ENCODE peak calls at places on chromosomes 11 and 22, in seven cellular contexts. One of them, this sample, is unnamed.

GRCh38 chr11:61302550-61302949 is 7.4 kb upstream of the VWCE start:
- DNase-seq in HCT116: no peak
- DNase-seq in GM12878: no peak
- DNase-seq in HepG2: no peak
- DNase-seq in SK-N-SH: no peak
- DNase-seq in H1: no peak
- DNase-seq in K562: no peak
- DNase-seq in this sample: no peak

GRCh38 chr11:74316772-74317505 is 5.5 kb upstream of the P4HA3 start:
- DNase-seq in GM12878: no peak
- DNase-seq in HepG2: no peak
- DNase-seq in K562: no peak
- DNase-seq in SK-N-SH: no peak
- DNase-seq in HCT116: no peak
- DNase-seq in H1: no peak
- DNase-seq in this sample: no peak

GRCh38 chr22:24180316-24181087 is 785 bp upstream of the SUSD2 start:
- DNase-seq in GM12878: no peak
- DNase-seq in HCT116: no peak
- DNase-seq in H1: no peak
- DNase-seq in HepG2: no peak
- DNase-seq in SK-N-SH: no peak
- DNase-seq in K562: no peak
- DNase-seq in this sample: no peak

GRCh38 chr11:76658231-76658630 is 12.3 kb downstream of the LRRC32 start:
- DNase-seq in HepG2: no peak
- DNase-seq in SK-N-SH: no peak
- DNase-seq in H1: no peak
- DNase-seq in HCT116: no peak
- DNase-seq in GM12878: no peak
- DNase-seq in K562: no peak
- DNase-seq in this sample: no peak

GRCh38 chr11:76672431-76673163 is 2.0 kb upstream of the LRRC32 start:
- DNase-seq in HepG2: no peak
- DNase-seq in GM12878: peak; percentile 84
- DNase-seq in H1: no peak
- DNase-seq in SK-N-SH: no peak
- DNase-seq in K562: no peak
- DNase-seq in HCT116: no peak
- DNase-seq in this sample: no peak

GRCh38 chr22:17548756-17549035 is 14.6 kb upstream of the SLC25A18 start:
- DNase-seq in SK-N-SH: no peak
- DNase-seq in GM12878: no peak
- DNase-seq in HepG2: no peak
- DNase-seq in H1: no peak
- DNase-seq in K562: no peak
- DNase-seq in HCT116: no peak
- DNase-seq in this sample: no peak

GRCh38 chr11:45151362-45151982 is 5.0 kb downstream of the PRDM11 start:
- DNase-seq in HepG2: no peak
- DNase-seq in HCT116: no peak
- DNase-seq in K562: no peak
- DNase-seq in H1: peak; percentile 39
- DNase-seq in GM12878: no peak
- DNase-seq in SK-N-SH: peak; percentile 58
- DNase-seq in this sample: no peak

GRCh38 chr11:35073691-35074382 is 65.1 kb upstream of the CD44 start:
- DNase-seq in GM12878: no peak
- DNase-seq in H1: no peak
- DNase-seq in SK-N-SH: no peak
- DNase-seq in K562: no peak
- DNase-seq in HepG2: no peak
- DNase-seq in HCT116: no peak
- DNase-seq in this sample: no peak

GRCh38 chr11:114192841-114193389 is 103.3 kb upstream of the NNMT start:
- DNase-seq in K562: no peak
- DNase-seq in SK-N-SH: no peak
- DNase-seq in GM12878: no peak
- DNase-seq in HCT116: no peak
- DNase-seq in H1: no peak
- DNase-seq in HepG2: no peak
- DNase-seq in this sample: no peak

GRCh38 chr22:20563464-20563906 is 56.1 kb downstream of the MED15 start:
- DNase-seq in SK-N-SH: no peak
- DNase-seq in K562: no peak
- DNase-seq in HCT116: no peak
- DNase-seq in GM12878: no peak
- DNase-seq in H1: no peak
- DNase-seq in HepG2: no peak
- DNase-seq in this sample: no peak

GRCh38 chr11:61357233-61357893 is 4.3 kb downstream of the CYB561A3 start:
- DNase-seq in H1: no peak
- DNase-seq in GM12878: peak; percentile 92
- DNase-seq in SK-N-SH: no peak
- DNase-seq in HCT116: no peak
- DNase-seq in K562: no peak
- DNase-seq in HepG2: no peak
- DNase-seq in this sample: no peak

GRCh38 chr11:91921974-91922373 is 302.6 kb upstream of the FAT3 start:
- DNase-seq in HCT116: no peak
- DNase-seq in K562: no peak
- DNase-seq in GM12878: no peak
- DNase-seq in SK-N-SH: no peak
- DNase-seq in HepG2: no peak
- DNase-seq in H1: no peak
- DNase-seq in this sample: no peak

GRCh38 chr11:69215784-69216415 is 60.2 kb downstream of the SMIM38 start:
- DNase-seq in HepG2: no peak
- DNase-seq in HCT116: no peak
- DNase-seq in K562: no peak
- DNase-seq in GM12878: no peak
- DNase-seq in SK-N-SH: no peak
- DNase-seq in H1: no peak
- DNase-seq in this sample: no peak

GRCh38 chr22:25030636-25031035 is 78.1 kb downstream of the KIAA1671 start:
- DNase-seq in K562: no peak
- DNase-seq in H1: no peak
- DNase-seq in HCT116: no peak
- DNase-seq in SK-N-SH: no peak
- DNase-seq in HepG2: no peak
- DNase-seq in GM12878: no peak
- DNase-seq in this sample: no peak

GRCh38 chr11:125621995-125622394 is 3.0 kb upstream of the CHEK1 start:
- DNase-seq in H1: no peak
- DNase-seq in K562: no peak
- DNase-seq in SK-N-SH: no peak
- DNase-seq in HepG2: no peak
- DNase-seq in GM12878: no peak
- DNase-seq in HCT116: no peak
- DNase-seq in this sample: no peak

GRCh38 chr11:99952816-99953215 is 734.3 kb upstream of the ARHGAP42 start:
- DNase-seq in HCT116: no peak
- DNase-seq in SK-N-SH: no peak
- DNase-seq in K562: no peak
- DNase-seq in HepG2: no peak
- DNase-seq in GM12878: no peak
- DNase-seq in H1: no peak
- DNase-seq in this sample: no peak

GRCh38 chr22:36902143-36902911 is 11.1 kb upstream of the CSF2RB start:
- DNase-seq in H1: no peak
- DNase-seq in HepG2: no peak
- DNase-seq in GM12878: no peak
- DNase-seq in K562: no peak
- DNase-seq in HCT116: no peak
- DNase-seq in SK-N-SH: no peak
- DNase-seq in this sample: no peak

GRCh38 chr22:27686534-27686933 is 115.0 kb downstream of the MN1 start:
- DNase-seq in K562: no peak
- DNase-seq in GM12878: no peak
- DNase-seq in H1: no peak
- DNase-seq in HCT116: peak; percentile 68
- DNase-seq in HepG2: peak; percentile 39
- DNase-seq in SK-N-SH: no peak
- DNase-seq in this sample: no peak

GRCh38 chr11:11895672-11896071 is 53.9 kb downstream of the USP47 start:
- DNase-seq in H1: no peak
- DNase-seq in K562: no peak
- DNase-seq in HepG2: no peak
- DNase-seq in GM12878: no peak
- DNase-seq in HCT116: no peak
- DNase-seq in SK-N-SH: no peak
- DNase-seq in this sample: no peak

GRCh38 chr11:11901917-11902316 is 60.1 kb downstream of the USP47 start:
- DNase-seq in HCT116: no peak
- DNase-seq in GM12878: no peak
- DNase-seq in H1: no peak
- DNase-seq in HepG2: no peak
- DNase-seq in K562: no peak
- DNase-seq in SK-N-SH: no peak
- DNase-seq in this sample: no peak

GRCh38 chr11:11894486-11894885 is 52.7 kb downstream of the USP47 start:
- DNase-seq in GM12878: no peak
- DNase-seq in K562: no peak
- DNase-seq in HCT116: no peak
- DNase-seq in SK-N-SH: no peak
- DNase-seq in H1: no peak
- DNase-seq in HepG2: no peak
- DNase-seq in this sample: no peak

GRCh38 chr11:11898648-11899047 is 56.9 kb downstream of the USP47 start:
- DNase-seq in K562: no peak
- DNase-seq in H1: no peak
- DNase-seq in HepG2: no peak
- DNase-seq in HCT116: no peak
- DNase-seq in SK-N-SH: no peak
- DNase-seq in GM12878: no peak
- DNase-seq in this sample: no peak

GRCh38 chr11:11899401-11899800 is 57.6 kb downstream of the USP47 start:
- DNase-seq in HepG2: no peak
- DNase-seq in HCT116: no peak
- DNase-seq in GM12878: no peak
- DNase-seq in H1: no peak
- DNase-seq in SK-N-SH: no peak
- DNase-seq in K562: no peak
- DNase-seq in this sample: no peak
- H3K4me3 ChIP-seq in HepG2: no peak overlapping the region
- H3K4me3 ChIP-seq in HCT116: no peak overlapping the region
- H3K4me3 ChIP-seq in GM12878: no peak overlapping the region
- H3K4me3 ChIP-seq in H1: no peak overlapping the region
- H3K4me3 ChIP-seq in SK-N-SH: no peak overlapping the region
- H3K4me3 ChIP-seq in K562: no peak overlapping the region
- H3K4me3 ChIP-seq in this sample: no peak overlapping the region

DNA sequence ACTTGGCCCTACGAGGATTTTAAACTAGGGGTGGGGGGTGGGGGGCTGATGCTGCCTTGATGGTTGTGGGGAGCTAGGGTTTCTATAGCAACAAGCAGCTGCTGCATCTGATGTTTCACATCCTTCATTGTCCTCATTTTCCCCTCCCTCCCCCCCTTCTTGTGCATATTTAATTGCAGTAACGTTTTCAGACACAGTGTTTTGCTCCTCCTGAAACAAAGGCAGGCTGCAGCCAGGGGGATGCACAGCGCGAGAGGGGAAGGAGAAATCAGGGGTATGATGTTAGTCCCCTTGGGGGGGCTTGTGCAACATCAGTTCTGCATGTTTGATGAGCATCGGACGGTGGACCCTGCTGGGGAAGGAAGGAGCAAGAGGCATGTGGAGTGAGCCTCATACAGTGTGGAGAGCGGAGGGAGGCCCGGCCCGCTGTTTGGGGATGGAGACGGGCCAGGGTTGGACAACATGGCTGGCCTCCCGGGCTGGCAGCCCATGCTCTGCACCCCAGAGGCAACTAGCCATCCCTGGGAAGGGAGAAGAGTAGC is 208.3 kb downstream of the CEP164 start:
- DNase-seq in HCT116: no peak
- DNase-seq in HepG2: no peak
- DNase-seq in K562: no peak
- DNase-seq in GM12878: no peak
- DNase-seq in SK-N-SH: no peak
- DNase-seq in H1: no peak
- DNase-seq in this sample: no peak
- TF ChIP-seq YY1 in HCT116: no peak
- TF ChIP-seq YY1 in HepG2: no peak
- TF ChIP-seq YY1 in K562: no peak
- TF ChIP-seq YY1 in GM12878: no peak
- TF ChIP-seq YY1 in SK-N-SH: no peak
- TF ChIP-seq YY1 in H1: no peak
- TF ChIP-seq YY1 in this sample: no peak

DNA sequence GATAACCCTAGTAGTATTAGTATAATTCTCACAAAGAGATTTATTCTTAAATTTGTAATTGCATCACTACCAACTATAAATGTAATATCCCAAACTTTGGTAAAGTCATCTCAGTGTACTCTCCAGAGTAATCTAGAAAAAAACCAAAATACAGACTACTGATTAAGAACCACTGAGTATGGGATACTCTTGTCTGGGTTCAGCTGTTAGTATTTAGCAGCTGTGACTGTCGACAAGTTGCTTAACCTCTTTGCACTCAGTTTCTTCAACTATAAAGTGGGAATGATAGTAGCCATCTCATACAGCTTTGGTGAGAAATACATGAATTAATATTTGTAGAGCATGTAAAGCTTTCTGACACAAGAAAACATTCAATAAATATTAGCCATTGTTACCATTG is 35.3 kb downstream of the C11orf65 start:
- DNase-seq in HepG2: no peak
- DNase-seq in K562: no peak
- DNase-seq in HCT116: no peak
- DNase-seq in H1: no peak
- DNase-seq in SK-N-SH: no peak
- DNase-seq in GM12878: no peak
- DNase-seq in this sample: no peak
- H3K4me3 ChIP-seq in HepG2: no peak overlapping the region
- H3K4me3 ChIP-seq in K562: no peak overlapping the region
- H3K4me3 ChIP-seq in HCT116: no peak overlapping the region
- H3K4me3 ChIP-seq in H1: no peak overlapping the region
- H3K4me3 ChIP-seq in SK-N-SH: no peak overlapping the region
- H3K4me3 ChIP-seq in GM12878: no peak overlapping the region
- H3K4me3 ChIP-seq in this sample: no peak overlapping the region

DNA sequence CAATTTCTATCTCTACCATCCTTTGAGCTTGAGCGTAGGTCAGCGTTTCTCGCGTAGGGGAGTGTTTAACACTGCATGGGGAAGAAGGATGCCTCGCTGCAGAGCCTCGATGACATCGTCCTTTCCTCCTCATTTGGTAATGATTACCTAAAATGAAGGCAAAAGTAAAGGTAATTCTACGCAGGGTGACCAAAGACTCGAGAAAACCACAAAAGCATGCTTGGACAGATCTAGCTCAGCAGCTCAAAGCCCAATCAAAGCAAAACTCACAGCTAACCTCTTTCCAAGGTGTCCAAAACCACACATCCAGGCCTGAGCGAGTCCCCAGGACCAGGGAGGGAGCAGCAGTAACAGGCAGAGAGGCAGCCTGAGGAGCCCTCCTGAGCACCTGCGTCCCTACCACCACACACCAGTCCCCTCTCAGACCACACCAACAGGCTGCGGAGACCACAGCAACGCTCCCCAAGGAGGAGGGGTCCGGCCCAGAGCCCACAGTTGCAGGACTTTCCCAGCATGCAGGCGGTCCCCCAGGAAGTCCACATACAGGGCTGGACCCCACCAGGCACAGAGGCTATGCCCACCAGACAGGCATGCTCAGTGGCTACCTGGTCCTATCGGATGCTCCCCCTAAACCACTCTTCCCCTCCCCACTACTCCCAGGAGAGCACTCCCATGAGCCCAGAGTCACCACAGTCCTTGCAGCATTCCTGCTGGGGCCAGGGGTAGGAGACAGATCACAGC is 3.3 kb downstream of the BRD1 start:
- DNase-seq in HCT116: no peak
- DNase-seq in K562: no peak
- DNase-seq in HepG2: no peak
- DNase-seq in SK-N-SH: no peak
- DNase-seq in GM12878: no peak
- DNase-seq in H1: no peak
- DNase-seq in this sample: no peak
- TF ChIP-seq YY1 in HCT116: no peak
- TF ChIP-seq YY1 in K562: no peak
- TF ChIP-seq YY1 in HepG2: no peak
- TF ChIP-seq YY1 in SK-N-SH: no peak
- TF ChIP-seq YY1 in GM12878: no peak
- TF ChIP-seq YY1 in H1: no peak
- TF ChIP-seq YY1 in this sample: no peak

This sample was measured in NT2/D1.